ENCODE peak calls at places on chromosome 17, in four cellular contexts. Y is lower lobe of right lung, E is sigmoid colon, G is A549. V is an unnamed sample. For H3K4me1, the result is how much of the 10 kb centered on the place peaks cover.

GRCh38 chr17:17141860-17142552 is 64.1 kb downstream of the PLD6 start:
- DNase-seq in E (peak), Y (no peak), G (peak), V (no peak)

GRCh38 chr17:69448431-69449102 is 34.1 kb downstream of the MAP2K6 start:
- DNase-seq in E (peak), G (no peak), Y (no peak), V (peak)

GRCh38 chr17:1908699-1909309 is 79.0 kb downstream of the RPA1 start:
- DNase-seq in G (peak), Y (no peak), E (peak), V (no peak)

GRCh38 chr17:77924757-77925336 is 33.7 kb upstream of the TNRC6C start:
- DNase-seq in G (no peak), E (peak), Y (no peak), V (no peak)

GRCh38 chr17:15944720-15945492 is at the start of gene ADORA2B:
- DNase-seq in Y (peak), G (peak), E (peak), V (peak)

GRCh38 chr17:83126275-83126930 is 47.0 kb downstream of the METRNL start:
- DNase-seq in G (no peak), Y (peak), E (no peak), V (peak)

GRCh38 chr17:58421711-58422110 is 4.4 kb upstream of the RNF43 start:
- DNase-seq in E (no peak), G (no peak), Y (no peak), V (no peak)

GRCh38 chr17:81237591-81238489 is 1.0 kb downstream of the TEPSIN start:
- DNase-seq in Y (no peak), E (no peak), G (no peak), V (peak)

GRCh38 chr17:40025991-40026815 is 11.0 kb downstream of the CSF3 start:
- DNase-seq in Y (no peak), G (no peak), E (no peak), V (no peak)

GRCh38 chr17:66459811-66460270 is 157.4 kb downstream of the PRKCA start:
- DNase-seq in E (peak), G (peak), Y (no peak), V (peak)

GRCh38 chr17:75570034-75570676 is 17.4 kb upstream of the MYO15B start:
- DNase-seq in Y (no peak), E (peak), G (no peak), V (no peak)

GRCh38 chr17:8162997-8163977 is 539 bp upstream of the VAMP2 start:
- DNase-seq in E (peak), G (peak), Y (peak), V (peak)

GRCh38 chr17:45342871-45343526 is 26.2 kb upstream of the MAP3K14 start:
- DNase-seq in G (no peak), Y (no peak), E (peak), V (no peak)

GRCh38 chr17:48510761-48511604 is 19.8 kb downstream of the HOXB1 start:
- DNase-seq in E (no peak), G (no peak), Y (no peak), V (no peak)

GRCh38 chr17:16486373-16487250 is 5.4 kb downstream of the LRRC75A start:
- DNase-seq in E (peak), Y (peak), G (no peak), V (peak)

GRCh38 chr17:36542755-36543154 is 2.0 kb upstream of the GGNBP2 start:
- DNase-seq in E (no peak), Y (no peak), G (no peak), V (no peak)

GRCh38 chr17:67506966-67507365 is 129.9 kb downstream of the PITPNC1 start:
- DNase-seq in G (no peak), Y (no peak), E (no peak), V (no peak)

GRCh38 chr17:31825961-31826691 is 32.9 kb downstream of the COPRS start:
- DNase-seq in Y (no peak), E (no peak), G (no peak), V (no peak)

GRCh38 chr17:59369026-59369724 is 37.7 kb downstream of the YPEL2 start:
- DNase-seq in Y (no peak), G (no peak), E (no peak), V (no peak)

GRCh38 chr17:2975469-2975958 is 87.9 kb downstream of the OR1D5 start:
- DNase-seq in Y (no peak), G (no peak), E (peak), V (no peak)

GRCh38 chr17:3536736-3537135 is 20.9 kb downstream of the TRPV3 start:
- DNase-seq in Y (no peak), G (no peak), E (no peak), V (peak)

GRCh38 chr17:45104029-45104428 is 28.3 kb downstream of the PLCD3 start:
- DNase-seq in G (no peak), E (no peak), Y (no peak), V (no peak)

GRCh38 chr17:42541041-42541833 is 5.2 kb downstream of the NAGLU start:
- DNase-seq in Y (no peak), G (no peak), E (no peak), V (peak)

GRCh38 chr17:77375917-77376651 is 235.3 kb downstream of the SEC14L1 start:
- DNase-seq in G (no peak), Y (no peak), E (peak), V (no peak)

GRCh38 chr17:81636505-81637288 is at the start of the genes NPLOC4 and TSPAN10:
- DNase-seq in E (peak), G (peak), Y (peak), V (peak)

GRCh38 chr17:82205720-82206508 is 6.7 kb downstream of the CCDC57 start:
- DNase-seq in E (peak), Y (peak), G (peak), V (peak)

GRCh38 chr17:73872816-73873215 is 228.6 kb upstream of the SDK2 start:
- DNase-seq in E (no peak), Y (no peak), G (no peak), V (no peak)

GRCh38 chr17:13557077-13557476 is 44.7 kb downstream of the HS3ST3A1 start:
- DNase-seq in G (no peak), Y (no peak), E (no peak), V (no peak)

GRCh38 chr17:27762527-27763305 is 37.6 kb downstream of the NOS2 start:
- DNase-seq in Y (no peak), E (no peak), G (no peak), V (peak)

GRCh38 chr17:40443196-40443987 is at the start of gene IGFBP4:
- DNase-seq in Y (peak), G (peak), E (peak), V (peak)

GRCh38 chr17:603405-604193 is 111.0 kb downstream of the VPS53 start:
- DNase-seq in E (no peak), G (no peak), Y (no peak), V (no peak)

GRCh38 chr17:17937450-17937849 is 34.8 kb downstream of the TOM1L2 start:
- DNase-seq in Y (no peak), E (no peak), G (no peak), V (no peak)

GRCh38 chr17:37100231-37100630 is 151.5 kb downstream of the AATF start:
- DNase-seq in E (no peak), Y (no peak), G (no peak), V (no peak)

GRCh38 chr17:32317353-32317752 is 24.6 kb downstream of the C17orf75 start:
- DNase-seq in Y (no peak), E (no peak), G (no peak), V (no peak)

GRCh38 chr17:50207318-50207717 is 5.9 kb upstream of the COL1A1 start:
- DNase-seq in E (peak), Y (no peak), G (no peak), V (peak)
- H3K4me1 ChIP-seq in E (half or more), Y (under half), G (under half), V (under half)

DNA sequence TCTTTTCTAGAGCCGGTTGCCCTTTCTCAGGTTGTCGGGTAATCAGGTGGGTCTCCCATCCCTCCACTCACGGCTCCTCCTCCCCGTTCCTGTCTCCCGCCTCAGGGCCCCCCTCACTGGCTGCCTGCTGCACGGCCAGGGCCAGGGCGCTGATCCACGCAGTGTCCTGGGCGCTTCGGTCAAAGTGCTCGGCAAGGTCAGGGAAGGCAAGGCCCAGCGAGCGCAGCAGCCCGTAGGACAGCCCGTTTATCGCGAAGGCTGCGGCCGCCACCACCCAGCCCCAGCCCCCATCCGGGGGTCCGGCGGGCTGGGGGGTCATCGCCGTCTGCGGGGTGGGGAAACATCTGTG is 723 bp downstream of the SLC16A11 start:
- DNase-seq in Y (peak), G (no peak), E (no peak), V (no peak)
- H3K27ac ChIP-seq in Y (peak), G (peak), E (peak), V (no peak)

GRCh38 chr17:28896491-28896883 is 1.0 kb downstream of the FLOT2 start:
- DNase-seq in Y (no peak), E (no peak), G (no peak), V (no peak)

GRCh38 chr17:28896884-28897768 is at the start of gene FLOT2:
- DNase-seq in Y (peak), G (peak), E (peak), V (peak)

GRCh38 chr17:28898261-28898955 is 875 bp upstream of the FLOT2 start:
- DNase-seq in Y (no peak), E (no peak), G (no peak), V (no peak)

GRCh38 chr17:28899212-28899815 is 1.8 kb upstream of the FLOT2 start:
- DNase-seq in Y (no peak), E (no peak), G (no peak), V (no peak)

DNA sequence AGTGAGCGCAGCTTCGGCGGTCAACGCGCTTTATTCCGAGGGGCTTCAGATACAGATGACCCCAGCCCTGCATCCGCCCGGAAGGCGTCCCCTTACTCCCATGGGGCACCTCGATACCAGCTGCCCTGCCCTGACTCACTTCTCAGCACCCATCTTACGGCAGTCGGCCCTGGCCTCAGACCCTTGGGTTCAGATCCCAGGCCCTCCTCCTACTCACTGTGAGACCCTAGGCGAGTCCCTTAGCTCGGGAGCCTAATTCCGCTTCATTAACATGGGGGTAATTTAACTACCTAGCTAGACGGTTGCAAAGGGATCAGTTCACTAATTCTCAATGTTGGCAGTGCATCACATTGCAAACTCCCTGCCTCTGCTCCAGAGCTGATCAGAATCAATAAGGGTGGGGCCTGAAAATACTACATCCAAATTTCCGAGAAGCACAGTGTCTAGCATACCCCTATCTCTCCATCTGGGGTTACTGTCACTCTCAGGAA is 281 bp upstream of the FLOT2 start:
- DNase-seq in Y (no peak), G (no peak), E (peak), V (no peak)
- H3K4me1 ChIP-seq in Y (half or more), G (under half), E (under half), V (under half)

DNA sequence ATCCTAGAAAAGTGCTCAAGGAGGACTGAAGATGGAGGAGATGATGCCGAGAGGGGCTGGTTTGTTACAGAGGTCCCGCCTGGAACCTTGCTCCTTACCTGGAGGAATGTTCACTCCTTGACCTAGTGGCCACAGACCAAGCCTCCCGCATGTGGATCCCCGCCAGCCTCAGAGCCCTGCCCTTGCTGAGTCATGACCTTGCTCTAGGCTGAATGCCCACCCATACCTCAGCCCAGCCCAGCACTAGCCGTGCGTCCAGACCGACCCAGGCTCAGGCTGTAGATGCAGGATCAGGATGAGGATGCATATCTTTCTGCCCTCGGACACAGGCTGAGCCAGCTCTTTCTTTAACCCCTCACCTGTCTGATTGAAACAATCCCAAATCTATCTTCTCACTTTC is 34.8 kb downstream of the WSCD1 start:
- DNase-seq in E (no peak), G (no peak), Y (no peak), V (no peak)
- H3K27ac ChIP-seq in E (no peak), G (no peak), Y (no peak), V (no peak)

V was measured in kidney.